ENCODE peak calls at places on chromosomes 7 and 10, in four cellular contexts. F, I, S and G are unnamed samples.

GRCh38 chr10:108454793-108455192 is 1290.3 kb upstream of the SORCS1 start:
- DNase-seq in F (no peak), I (no peak), S (no peak), G (no peak)

GRCh38 chr7:47785923-47786556 is 162.2 kb downstream of the PKD1L1 start:
- DNase-seq in F (no peak), I (no peak), S (no peak), G (no peak)

GRCh38 chr10:75428434-75429158 is 2.8 kb upstream of the LRMDA start:
- DNase-seq in F (no peak), I (no peak), S (no peak), G (no peak)

GRCh38 chr10:2972810-2973209 is 94.5 kb upstream of the PFKP start:
- DNase-seq in F (no peak), I (no peak), S (no peak), G (no peak)

GRCh38 chr10:63120554-63120953 is 12.6 kb upstream of the NRBF2 start:
- DNase-seq in F (no peak), I (no peak), S (no peak), G (no peak)

GRCh38 chr7:26705567-26705966 is 158.8 kb downstream of the SKAP2 start:
- DNase-seq in F (peak), I (no peak), S (no peak), G (no peak)

GRCh38 chr10:71078454-71079145 is 133.8 kb upstream of the UNC5B start:
- DNase-seq in F (no peak), I (peak), S (no peak), G (no peak)

GRCh38 chr7:27237735-27238334 is 4.8 kb upstream of the EVX1 start:
- DNase-seq in F (no peak), I (no peak), S (no peak), G (no peak)

GRCh38 chr10:35545878-35546631 is 59.1 kb upstream of the GJD4 start:
- DNase-seq in F (no peak), I (no peak), S (no peak), G (no peak)

GRCh38 chr7:134601459-134601858 is 45.2 kb upstream of the BPGM start:
- DNase-seq in F (no peak), I (no peak), S (no peak), G (no peak)

GRCh38 chr7:134605978-134606923 is 40.4 kb upstream of the BPGM start:
- DNase-seq in F (peak), I (peak), S (peak), G (peak)

GRCh38 chr7:134599371-134599770 is 47.3 kb upstream of the BPGM start:
- DNase-seq in F (no peak), I (no peak), S (no peak), G (no peak)

GRCh38 chr7:134602921-134603394 is 43.7 kb upstream of the BPGM start:
- DNase-seq in F (peak), I (no peak), S (no peak), G (no peak)
- TF ChIP-seq FOSL1 in F (no peak), I (no peak), S (no peak), G (no peak)

DNA sequence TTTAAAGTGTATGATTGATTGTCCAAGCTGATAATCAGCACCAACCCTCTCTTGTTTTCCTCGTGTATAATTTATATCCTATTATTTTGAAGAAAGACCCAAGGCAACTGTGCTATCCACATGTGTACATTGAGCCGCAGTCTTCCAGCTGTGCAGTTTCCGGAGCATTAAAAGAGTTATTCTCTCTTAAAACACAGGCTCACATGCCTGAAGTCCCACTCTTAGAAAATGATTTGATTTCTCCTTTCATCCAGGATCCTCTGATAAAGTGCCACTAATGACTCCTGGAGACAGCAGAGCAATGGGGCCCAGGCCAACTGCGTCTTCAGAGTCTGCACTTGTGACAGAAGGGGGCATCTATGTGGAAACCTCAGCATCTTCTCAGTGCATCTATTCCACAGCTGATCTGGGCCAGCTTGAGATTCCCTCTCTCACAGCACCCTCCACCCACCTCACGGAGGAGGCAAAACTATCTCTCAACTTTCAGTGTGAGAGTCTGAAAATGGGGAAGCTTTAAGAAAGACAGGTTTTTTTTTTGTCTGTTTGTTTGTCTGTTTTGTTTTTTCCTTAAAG is 482.1 kb upstream of the AKR1E2 start:
- DNase-seq in F (no peak), I (no peak), S (no peak), G (no peak)
- TF ChIP-seq CTCF in F (no peak), I (no peak), S (no peak), G (no peak)

DNA sequence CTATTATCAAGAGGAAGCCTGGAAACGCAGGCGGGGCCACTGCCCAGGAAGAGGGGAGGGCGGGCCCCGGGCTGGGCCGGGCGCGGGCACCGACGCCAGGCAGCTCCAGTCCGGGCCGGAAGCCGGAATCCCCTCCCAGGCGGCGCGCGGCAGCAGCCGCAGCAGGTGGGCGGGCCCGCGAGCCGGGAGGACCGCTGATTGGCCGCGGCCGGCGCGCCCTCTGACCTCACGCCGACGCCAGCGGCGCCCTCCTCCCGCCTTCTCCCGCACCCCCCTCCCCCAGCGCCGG is 438 bp downstream of the BCL7B start:
- DNase-seq in F (peak), I (peak), S (peak), G (peak)
- TF ChIP-seq FOSL1 in F (no peak), I (no peak), S (no peak), G (no peak)

GRCh38 chr10:93224005-93224779 is 150.5 kb downstream of the CYP26A1 start:
- DNase-seq in F (no peak), I (no peak), S (no peak), G (no peak)
- TF ChIP-seq CTCF in F (peak), I (peak), S (no peak), G (peak)

GRCh38 chr10:22700489-22700888 is 13.9 kb downstream of the PIP4K2A start:
- DNase-seq in F (no peak), I (no peak), S (no peak), G (no peak)

GRCh38 chr10:22701132-22701851 is 13.1 kb downstream of the PIP4K2A start:
- DNase-seq in F (no peak), I (no peak), S (no peak), G (no peak)

GRCh38 chr10:22702348-22702747 is 12.0 kb downstream of the PIP4K2A start:
- DNase-seq in F (no peak), I (no peak), S (peak), G (no peak)

GRCh38 chr10:22697799-22698198 is 16.6 kb downstream of the PIP4K2A start:
- DNase-seq in F (no peak), I (no peak), S (no peak), G (no peak)

DNA sequence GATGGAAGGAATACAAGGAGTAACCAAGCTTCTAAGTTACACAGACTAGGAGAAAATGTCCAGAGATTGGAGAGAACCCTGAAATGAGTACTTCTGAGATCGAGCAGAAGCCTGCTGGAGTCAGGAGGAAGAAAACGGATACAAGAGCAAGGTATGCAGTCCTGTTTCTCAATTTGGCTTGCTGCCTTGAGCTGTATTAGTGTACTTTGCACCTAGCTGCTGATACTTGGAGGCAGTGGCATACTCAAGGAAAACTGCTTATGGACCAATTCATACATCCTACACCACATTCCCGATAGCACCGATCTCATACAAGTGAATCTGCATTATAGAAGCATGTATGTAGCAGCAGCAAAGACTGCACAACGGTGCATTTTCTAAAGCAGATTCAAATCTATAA is 14.4 kb downstream of the PIP4K2A start:
- DNase-seq in F (no peak), I (no peak), S (no peak), G (no peak)
- TF ChIP-seq FOSL1 in F (no peak), I (no peak), S (no peak), G (no peak)

GRCh38 chr7:25669954-25670841 is 441.9 kb upstream of the NPVF start:
- DNase-seq in F (no peak), I (no peak), S (no peak), G (no peak)

GRCh38 chr7:25671087-25671486 is 442.8 kb upstream of the NPVF start:
- DNase-seq in F (no peak), I (no peak), S (no peak), G (no peak)

GRCh38 chr7:25669300-25669781 is 441.1 kb upstream of the NPVF start:
- DNase-seq in F (no peak), I (no peak), S (no peak), G (no peak)

GRCh38 chr7:25675789-25676474 is 447.6 kb upstream of the NPVF start:
- DNase-seq in F (no peak), I (no peak), S (no peak), G (no peak)

DNA sequence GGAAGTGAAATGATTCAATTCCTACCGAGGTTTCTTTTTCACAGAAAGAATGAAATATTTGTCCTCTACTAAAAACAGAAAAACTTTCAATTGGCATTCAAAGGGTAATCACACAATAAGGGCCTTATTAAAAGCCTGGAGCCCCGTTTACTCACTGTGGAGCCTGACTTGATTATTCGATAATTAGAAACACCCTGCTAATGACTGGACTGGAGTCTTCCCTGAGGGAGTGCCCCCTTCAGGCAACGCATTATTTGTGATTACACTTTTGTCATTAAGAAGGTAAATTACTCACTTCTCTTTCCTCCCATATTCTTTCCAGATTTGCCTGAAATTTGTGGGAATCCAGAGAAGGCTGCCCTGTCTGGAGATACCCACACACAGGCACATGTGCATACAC is 444.2 kb upstream of the NPVF start:
- DNase-seq in F (no peak), I (no peak), S (no peak), G (no peak)
- TF ChIP-seq CTCF in F (no peak), I (peak), S (no peak), G (no peak)